ENCODE peak calls at places on chromosomes 16 and 17, in eight cellular contexts. Z is tibial nerve, D is A549, W is transverse colon, B is stomach, O is suprapubic skin, Q is sigmoid colon, E is esophagus muscularis mucosa. U is an unnamed sample.

GRCh38 chr16:80924372-80924978 is 82.2 kb downstream of the CMC2 start:
- DNase-seq in E (no peak), W (peak; percentile 58), B (peak; percentile 80), Z (peak; percentile 42), O (no peak), Q (no peak), D (peak; percentile 43), U (peak; percentile 46)

GRCh38 chr17:13415877-13416416 is 185.8 kb downstream of the HS3ST3A1 start:
- DNase-seq in Z (no peak), Q (no peak), W (peak; percentile 60), B (no peak), D (no peak), O (no peak), E (no peak), U (no peak)

GRCh38 chr16:4733747-4734062 is 366 bp downstream of the ANKS3 start:
- DNase-seq in B (no peak), Z (no peak), W (no peak), O (no peak), D (peak; percentile 40), E (no peak), Q (peak; percentile 74), U (no peak)

GRCh38 chr17:72266099-72266852 is 145.5 kb downstream of the SOX9 start:
- DNase-seq in D (no peak), W (no peak), B (no peak), O (no peak), Q (no peak), Z (no peak), E (no peak), U (no peak)

GRCh38 chr16:11147033-11147848 is 108.8 kb downstream of the SOCS1 start:
- DNase-seq in B (no peak), Q (no peak), Z (no peak), O (no peak), W (no peak), D (no peak), E (no peak), U (no peak)

GRCh38 chr17:13561606-13562270 is 40.0 kb downstream of the HS3ST3A1 start:
- DNase-seq in B (no peak), Q (no peak), W (peak; percentile 8), D (peak; percentile 52), Z (peak; percentile 31), O (no peak), E (no peak), U (no peak)

GRCh38 chr17:48604770-48605329 is at the start of gene HOXB6:
- DNase-seq in W (peak; percentile 88), O (no peak), D (peak; percentile 67), E (no peak), B (no peak), Z (no peak), Q (no peak), U (no peak)

GRCh38 chr16:4954714-4955113 is 3.4 kb upstream of the SEC14L5 start:
- DNase-seq in Q (no peak), B (no peak), Z (no peak), D (no peak), E (no peak), O (no peak), W (no peak), U (no peak)

GRCh38 chr16:27177031-27177774 is 26.1 kb upstream of the KDM8 start:
- DNase-seq in O (no peak), Z (no peak), B (no peak), Q (no peak), D (no peak), E (no peak), W (no peak), U (no peak)

GRCh38 chr17:3750926-3751325 is 27.2 kb downstream of the HASPIN start:
- DNase-seq in E (no peak), O (no peak), B (no peak), Q (no peak), Z (no peak), D (no peak), W (peak; percentile 42), U (no peak)

GRCh38 chr17:7587420-7587786 is 2.5 kb downstream of the SOX15 start:
- DNase-seq in W (no peak), Z (no peak), B (no peak), Q (no peak), D (no peak), O (no peak), E (no peak), U (no peak)

GRCh38 chr16:69315486-69316311 is 4.5 kb downstream of the VPS4A start:
- DNase-seq in Q (peak; percentile 44), O (no peak), Z (no peak), B (no peak), D (no peak), W (no peak), E (no peak), U (peak; percentile 12)

DNA sequence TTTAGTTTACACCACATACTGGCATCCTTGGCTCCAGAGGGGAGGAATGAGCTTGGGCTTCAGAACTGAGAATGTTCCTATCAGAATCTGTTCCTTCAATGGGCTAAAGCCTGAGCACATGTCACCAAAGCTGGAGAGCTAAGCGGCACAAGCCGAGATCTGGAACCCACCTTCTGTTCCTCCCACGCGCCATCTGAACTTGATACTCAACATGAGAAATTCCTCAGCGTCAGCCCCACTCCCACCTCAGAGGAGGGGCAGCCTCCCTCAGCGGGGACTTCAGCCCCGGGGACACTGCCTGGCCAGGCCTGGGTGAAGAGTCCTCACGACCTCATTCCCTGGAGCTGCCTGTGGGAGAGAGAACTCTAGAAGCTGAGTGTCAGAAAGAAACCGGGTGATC is 22.8 kb upstream of the SLC47A1 start:
- DNase-seq in B (no peak), Z (no peak), O (no peak), W (no peak), E (no peak), D (no peak), Q (peak; percentile 46), U (no peak)
- TF ChIP-seq EP300 in B (no peak), Z (no peak), O (no peak), W (no peak), E (no peak), D (no peak), Q (no peak), U (no peak)

GRCh38 chr16:67549936-67550335 is 12.4 kb upstream of the CTCF start:
- DNase-seq in O (no peak), Z (no peak), D (no peak), B (no peak), W (no peak), E (no peak), Q (peak; percentile 60), U (no peak)

GRCh38 chr16:67551091-67551490 is 11.2 kb upstream of the CTCF start:
- DNase-seq in E (no peak), W (no peak), O (no peak), Z (no peak), B (no peak), D (no peak), Q (peak; percentile 44), U (peak; percentile 12)

GRCh38 chr16:67549240-67549639 is 13.1 kb upstream of the CTCF start:
- DNase-seq in W (no peak), B (no peak), O (no peak), Q (peak; percentile 13), Z (no peak), D (no peak), E (no peak), U (peak; percentile 16)

GRCh38 chr16:67551972-67552371 is 10.4 kb upstream of the CTCF start:
- DNase-seq in D (no peak), E (no peak), Q (peak; percentile 48), B (no peak), W (no peak), Z (no peak), O (no peak), U (no peak)

DNA sequence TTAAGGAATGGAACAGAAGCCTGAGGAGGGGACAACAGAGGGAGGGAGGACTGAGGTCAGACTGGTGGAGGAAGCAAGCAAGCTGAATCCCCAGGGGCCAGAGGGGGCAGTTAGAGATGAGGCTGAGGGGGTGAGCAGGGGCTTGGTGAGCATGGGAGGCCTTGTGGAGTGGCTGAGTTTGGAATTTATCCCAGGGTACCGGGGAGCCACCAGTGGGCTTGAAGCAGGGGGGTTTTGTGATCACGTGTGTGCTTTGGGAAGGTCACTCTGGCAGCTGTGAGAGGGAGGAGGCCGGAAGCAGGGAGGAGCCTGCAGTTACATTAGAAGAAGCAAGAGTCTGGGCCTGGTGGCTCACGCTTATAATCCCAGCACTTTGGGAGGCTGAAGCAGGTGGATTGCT is 9.8 kb upstream of the CTCF start:
- DNase-seq in O (no peak), B (no peak), W (no peak), D (no peak), Z (no peak), E (no peak), Q (peak; percentile 64), U (peak; percentile 56)
- TF ChIP-seq EP300 in O (no peak), B (no peak), W (no peak), D (no peak), Z (no peak), E (no peak), Q (no peak), U (no peak)

GRCh38 chr16:70556063-70556462 is 32.4 kb downstream of the SF3B3 start:
- DNase-seq in D (no peak), W (no peak), Z (no peak), E (no peak), O (no peak), Q (no peak), B (no peak), U (no peak)

GRCh38 chr16:70552675-70553074 is 29.1 kb downstream of the SF3B3 start:
- DNase-seq in W (no peak), O (no peak), E (no peak), Q (no peak), B (no peak), D (no peak), Z (no peak), U (no peak)

GRCh38 chr16:70553645-70554044 is 30.0 kb downstream of the SF3B3 start:
- DNase-seq in Z (no peak), B (no peak), Q (no peak), W (no peak), E (no peak), D (no peak), O (no peak), U (no peak)

GRCh38 chr16:70551788-70552187 is 28.2 kb downstream of the SF3B3 start:
- DNase-seq in E (no peak), W (no peak), O (no peak), D (no peak), Z (no peak), Q (no peak), B (no peak), U (no peak)

DNA sequence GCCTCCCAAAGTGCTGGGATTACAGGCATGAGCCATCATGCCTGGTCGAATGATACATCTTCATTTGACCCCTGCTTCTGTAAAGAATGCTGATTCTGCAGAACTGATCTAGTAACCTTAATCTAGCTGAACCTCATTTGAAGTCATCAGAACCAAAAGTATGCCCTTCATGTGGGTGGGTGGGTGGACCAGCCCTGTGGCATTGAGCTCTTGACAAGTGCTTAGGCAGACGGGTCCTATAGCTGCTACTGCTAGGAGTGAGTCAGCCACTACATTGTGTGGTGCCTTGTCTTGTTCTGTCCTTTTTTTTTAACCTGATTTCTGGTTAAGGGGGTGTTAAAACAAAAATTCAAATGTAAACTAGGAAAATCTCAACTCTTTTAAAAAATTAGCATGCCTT is 29.6 kb downstream of the SF3B3 start:
- DNase-seq in Z (no peak), B (no peak), D (no peak), O (no peak), E (no peak), W (no peak), Q (no peak), U (no peak)
- TF ChIP-seq EP300 in Z (no peak), B (no peak), D (no peak), O (no peak), E (no peak), W (no peak), Q (no peak), U (no peak)

DNA sequence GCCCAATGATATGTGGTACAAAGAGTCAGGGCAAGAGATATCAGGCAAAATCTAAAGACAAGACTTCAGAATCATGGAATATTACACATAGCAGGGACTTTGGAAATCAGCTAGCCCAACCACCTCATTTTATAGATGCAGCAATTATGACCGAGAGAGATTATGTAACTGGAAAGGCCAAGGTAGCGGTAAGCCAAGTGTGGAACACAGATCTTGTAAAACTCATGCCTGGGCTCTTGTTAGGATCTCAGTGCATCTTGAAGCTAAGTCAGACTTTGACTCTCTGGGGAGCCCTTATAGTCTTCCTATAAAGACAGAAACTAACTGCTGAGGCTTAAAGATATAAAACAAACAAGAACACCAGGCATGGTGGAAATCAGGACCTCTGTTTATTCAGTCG is 18.6 kb downstream of the MAP2K6 start:
- DNase-seq in E (no peak), Q (no peak), Z (no peak), O (no peak), B (no peak), W (no peak), D (no peak), U (no peak)
- TF ChIP-seq EP300 in E (no peak), Q (no peak), Z (no peak), O (no peak), B (no peak), W (no peak), D (no peak), U (no peak)

U was measured in ovary.